ENCODE peak calls at places on chromosomes 5 and 9, in five cellular contexts. L is progenitor cell of endocrine pancreas, Q is nephron progenitor cell, E is MCF 10A, P is stomach. R is an unnamed sample.

GRCh38 chr5:36502608-36503007 is 103.8 kb upstream of the SLC1A3 start:
- DNase-seq in L (no peak), Q (no peak), E (peak), P (no peak), R (peak)

GRCh38 chr9:38062498-38063362 is 6.3 kb downstream of the SHB start:
- DNase-seq in L (no peak), Q (no peak), E (no peak), P (no peak), R (no peak)

GRCh38 chr5:54727874-54728273 is 210.3 kb downstream of the SNX18 start:
- DNase-seq in L (no peak), Q (no peak), E (no peak), P (no peak), R (no peak)

GRCh38 chr9:107875571-107875980 is 386.0 kb upstream of the KLF4 start:
- DNase-seq in L (no peak), Q (no peak), E (no peak), P (no peak), R (no peak)

GRCh38 chr5:83925952-83926351 is 205.3 kb upstream of the HAPLN1 start:
- DNase-seq in L (no peak), Q (no peak), E (no peak), P (no peak), R (no peak)

GRCh38 chr5:114361724-114362196 is at the start of gene KCNN2:
- DNase-seq in L (peak), Q (peak), E (no peak), P (peak), R (peak)

GRCh38 chr5:77428033-77428432 is 64.1 kb downstream of the WDR41 start:
- DNase-seq in L (no peak), Q (no peak), E (no peak), P (no peak), R (no peak)

GRCh38 chr5:132589467-132589866 is 32.7 kb downstream of the RAD50 start:
- DNase-seq in L (no peak), Q (no peak), E (no peak), P (no peak), R (no peak)

GRCh38 chr5:149205625-149206523 is 64.6 kb downstream of the ABLIM3 start:
- DNase-seq in L (no peak), Q (no peak), E (peak), P (no peak), R (no peak)

GRCh38 chr5:473344-474192 is 30.6 kb downstream of the EXOC3 start:
- DNase-seq in L (no peak), Q (peak), E (peak), P (peak), R (no peak)

R was measured in iPS-NIHi11.